ENCODE peak calls at places on chromosome 19, in four cellular contexts. H is K562, M is GM12878, X is HepG2. K is an unnamed sample.

GRCh38 chr19:39768334-39768733 is 10.3 kb upstream of the LEUTX start:
- DNase-seq in M (no peak), X (no peak), H (no peak), K (no peak)

GRCh38 chr19:46287585-46287984 is 9.3 kb upstream of the HIF3A start:
- DNase-seq in M (no peak), X (no peak), H (no peak), K (no peak)

GRCh38 chr19:54230031-54230430 is 7.2 kb upstream of the LILRB3 start:
- DNase-seq in X (no peak), H (no peak), M (no peak), K (no peak)

GRCh38 chr19:28905996-28906395 is 307.0 kb downstream of the UQCRFS1 start:
- DNase-seq in X (no peak), H (no peak), M (no peak), K (no peak)

GRCh38 chr19:7848779-7849457 is 18.9 kb downstream of the EVI5L start:
- DNase-seq in H (no peak), X (no peak), M (no peak), K (no peak)

GRCh38 chr19:44685877-44686276 is 13.1 kb upstream of the CEACAM16 start:
- DNase-seq in H (no peak), M (no peak), X (no peak), K (no peak)

GRCh38 chr19:29620931-29621351 is 14.9 kb downstream of the POP4 start:
- DNase-seq in M (no peak), X (no peak), H (no peak), K (no peak)

GRCh38 chr19:7292950-7293794 is 1.0 kb downstream of the INSR start:
- DNase-seq in H (no peak), M (no peak), X (peak), K (peak)

GRCh38 chr19:55494172-55494761 is 6.0 kb downstream of the SSC5D start:
- DNase-seq in H (peak), X (no peak), M (no peak), K (no peak)

GRCh38 chr19:16366433-16367268 is 42.0 kb downstream of the KLF2 start:
- DNase-seq in X (no peak), M (peak), H (no peak), K (no peak)

GRCh38 chr19:10699650-10700335 is 1.4 kb upstream of the QTRT1 start:
- DNase-seq in H (peak), X (peak), M (peak), K (peak)

GRCh38 chr19:27774827-27775226 is 1438.1 kb downstream of the UQCRFS1 start:
- DNase-seq in H (peak), X (peak), M (no peak), K (peak)

GRCh38 chr19:1213391-1214286 is 8.1 kb downstream of the STK11 start:
- DNase-seq in X (no peak), H (no peak), M (peak), K (no peak)

GRCh38 chr19:49347835-49348234 is 12.6 kb downstream of the CD37 start:
- DNase-seq in M (no peak), X (peak), H (peak), K (peak)

GRCh38 chr19:12606796-12607195 is 3.8 kb downstream of the ZNF490 start:
- DNase-seq in H (no peak), X (no peak), M (no peak), K (no peak)

GRCh38 chr19:8324186-8325050 is 3.1 kb downstream of the RPS28 start:
- DNase-seq in H (peak), M (no peak), X (no peak), K (no peak)

GRCh38 chr19:45464861-45465427 is 2.9 kb upstream of the FOSB start:
- DNase-seq in X (no peak), M (no peak), H (peak), K (no peak)

GRCh38 chr19:45852941-45853340 is 10.0 kb downstream of the SYMPK start:
- DNase-seq in X (no peak), M (no peak), H (no peak), K (no peak)

GRCh38 chr19:47377208-47377701 is 28.1 kb downstream of the DHX34 start:
- DNase-seq in X (no peak), M (no peak), H (peak), K (no peak)

GRCh38 chr19:15332311-15332996 is at the start of gene BRD4:
- DNase-seq in M (no peak), H (peak), X (no peak), K (peak)

GRCh38 chr19:51948979-51949378 is 21.7 kb downstream of the ZNF613 start:
- DNase-seq in M (no peak), H (peak), X (no peak), K (peak)

GRCh38 chr19:5705552-5705951 is 14.4 kb downstream of the LONP1 start:
- DNase-seq in M (no peak), H (no peak), X (no peak), K (no peak)
- TF ChIP-seq CREM in M (no peak), H (no peak), X (no peak), K (no peak)

DNA sequence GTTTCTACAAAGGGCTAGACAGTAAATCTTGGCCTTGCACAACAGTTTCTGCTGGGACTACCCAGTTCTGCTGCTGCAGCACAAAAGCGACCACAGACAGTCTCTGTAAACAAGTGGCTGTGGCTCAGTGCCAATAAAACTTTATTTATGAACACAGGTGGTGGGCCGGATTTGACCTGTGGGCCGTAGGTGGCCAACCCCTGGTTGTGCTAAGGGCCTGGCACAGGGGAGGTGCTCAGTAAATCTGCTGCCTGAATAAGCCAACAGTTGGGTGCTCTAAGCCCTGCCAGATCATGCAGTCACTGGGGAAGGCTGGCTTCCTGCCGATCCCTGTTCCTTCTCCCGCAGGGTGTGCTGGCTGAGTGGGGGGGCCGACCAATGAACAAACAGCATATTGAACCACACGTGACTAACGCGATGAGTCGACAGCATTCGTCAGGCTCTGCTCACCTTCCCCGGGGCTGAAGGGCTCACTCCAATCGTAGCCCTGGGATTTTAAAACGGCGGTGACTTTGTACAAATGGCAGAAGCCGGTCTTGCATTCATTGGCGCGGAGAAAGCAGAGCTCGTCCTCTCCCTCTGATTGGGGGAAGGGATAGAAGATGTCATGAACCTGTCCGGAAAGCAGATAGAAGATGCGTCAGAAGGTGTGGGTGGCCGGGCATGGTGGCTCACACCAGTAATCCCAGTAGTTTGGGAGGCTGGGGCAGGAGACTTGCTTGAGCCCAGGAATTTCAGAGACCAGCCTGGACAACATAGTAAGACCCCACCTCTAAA is 24.3 kb upstream of the MYDGF start:
- DNase-seq in X (no peak), H (peak), M (no peak), K (no peak)
- TF ChIP-seq CREM in X (no peak), H (no peak), M (no peak), K (no peak)

GRCh38 chr19:33438987-33439781 is 65.7 kb downstream of the CEBPG start:
- DNase-seq in X (no peak), H (peak), M (no peak), K (no peak)
- TF ChIP-seq CREM in X (no peak), H (no peak), M (no peak), K (no peak)

GRCh38 chr19:50818859-50819472 is 4.6 kb downstream of the KLK1 start:
- DNase-seq in X (no peak), M (no peak), H (no peak), K (no peak)

GRCh38 chr19:50820549-50821247 is 2.9 kb downstream of the KLK1 start:
- DNase-seq in M (peak), X (no peak), H (peak), K (no peak)

GRCh38 chr19:50819636-50820035 is 4.0 kb downstream of the KLK1 start:
- DNase-seq in X (no peak), M (no peak), H (no peak), K (no peak)

GRCh38 chr19:50820086-50820485 is 3.5 kb downstream of the KLK1 start:
- DNase-seq in H (no peak), X (no peak), M (no peak), K (no peak)

DNA sequence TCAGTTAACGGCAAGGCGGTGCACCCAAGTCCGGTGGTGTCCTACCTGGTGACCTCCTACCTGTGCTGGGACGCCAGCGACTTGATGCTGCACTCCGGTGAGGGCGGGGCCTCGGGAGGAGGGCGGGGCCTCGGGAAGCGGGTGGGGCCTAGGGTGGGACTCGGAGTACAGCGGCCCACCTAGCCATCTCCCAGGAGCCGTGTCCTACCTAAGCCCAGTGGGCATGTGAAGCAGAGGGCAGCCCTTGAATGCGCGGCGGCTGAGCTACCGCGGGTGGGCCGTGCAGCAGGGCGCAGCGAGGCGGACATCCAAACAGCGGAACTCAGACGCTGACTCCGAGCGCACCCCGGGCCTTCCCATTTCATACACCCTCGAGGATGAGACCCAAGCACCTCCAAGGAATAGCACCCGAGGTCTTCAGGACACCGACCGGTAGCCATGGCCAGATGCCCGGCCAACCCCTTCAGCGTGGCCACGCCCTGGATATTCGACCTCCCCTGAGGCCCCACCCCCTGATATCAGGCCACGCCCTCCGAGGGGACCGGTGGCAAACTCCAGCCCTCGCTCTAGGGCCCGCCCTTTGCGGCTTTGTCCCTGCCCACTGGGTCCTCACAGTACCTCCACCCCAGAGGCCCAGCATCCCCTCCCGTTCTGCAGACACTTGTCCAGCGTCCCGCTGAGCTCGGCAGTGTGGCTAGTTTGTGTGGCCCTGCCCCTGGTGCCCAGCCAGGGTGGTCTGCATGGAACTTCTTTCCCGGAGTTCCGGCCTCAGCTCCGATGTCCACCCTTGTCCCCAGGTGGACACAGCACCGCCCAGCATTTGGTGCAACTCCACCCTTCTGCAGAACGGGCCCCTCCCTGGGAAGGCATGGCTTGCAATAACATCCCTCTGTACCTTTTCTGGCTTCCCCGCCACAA is 5.4 kb downstream of the KLK1 start:
- DNase-seq in X (no peak), M (peak), H (peak), K (peak)
- TF ChIP-seq CREM in X (no peak), M (no peak), H (no peak), K (no peak)

GRCh38 chr19:50912102-50912599 is 956 bp upstream of the KLK4 start:
- DNase-seq in M (no peak), H (no peak), X (no peak), K (no peak)
- TF ChIP-seq CREM in M (no peak), H (no peak), X (no peak), K (no peak)

K was measured in WTC11.